ENCODE peak calls at places on chromosomes 12 and 14, in five cellular contexts. T, Q, N, E and Y are unnamed samples.

GRCh38 chr12:53292441-53292840 is 2.9 kb upstream of the PFDN5 start:
- DNase-seq in T (no peak), Q (peak), N (no peak), E (no peak), Y (no peak)

GRCh38 chr12:31245822-31246469 is 80.0 kb downstream of the SINHCAF start:
- DNase-seq in T (no peak), Q (no peak), N (no peak), E (no peak), Y (no peak)

GRCh38 chr12:123150273-123150803 is 552 bp downstream of the PITPNM2 start:
- DNase-seq in T (no peak), Q (peak), N (peak), E (no peak), Y (peak)

GRCh38 chr14:92460916-92461579 is 52.5 kb upstream of the RIN3 start:
- DNase-seq in T (no peak), Q (no peak), N (peak), E (no peak), Y (no peak)

GRCh38 chr12:48852734-48853168 is 788 bp upstream of the DDX23 start:
- DNase-seq in T (no peak), Q (no peak), N (no peak), E (no peak), Y (no peak)

GRCh38 chr14:24848427-24848826 is 201.5 kb downstream of the STXBP6 start:
- DNase-seq in T (no peak), Q (no peak), N (peak), E (no peak), Y (no peak)

GRCh38 chr12:131749618-131750315 is 38.9 kb downstream of the SFSWAP start:
- DNase-seq in T (no peak), Q (no peak), N (no peak), E (no peak), Y (no peak)

GRCh38 chr12:92191061-92191460 is 45.4 kb upstream of the BTG1 start:
- DNase-seq in T (no peak), Q (no peak), N (no peak), E (no peak), Y (no peak)

GRCh38 chr14:104572024-104572623 is 7.4 kb upstream of the C14orf180 start:
- DNase-seq in T (no peak), Q (no peak), N (no peak), E (no peak), Y (no peak)

GRCh38 chr12:130456375-130457199 is 118.9 kb downstream of the PIWIL1 start:
- DNase-seq in T (no peak), Q (no peak), N (no peak), E (peak), Y (no peak)

GRCh38 chr14:65676361-65677014 is 264.0 kb downstream of the FUT8 start:
- DNase-seq in T (no peak), Q (no peak), N (no peak), E (no peak), Y (no peak)

GRCh38 chr14:68569546-68569908 is 223.3 kb downstream of the ZFP36L1 start:
- DNase-seq in T (no peak), Q (no peak), N (no peak), E (no peak), Y (no peak)

GRCh38 chr14:98955036-98955740 is 316.8 kb downstream of the BCL11B start:
- DNase-seq in T (no peak), Q (no peak), N (no peak), E (no peak), Y (no peak)

GRCh38 chr12:131827961-131828534 is at the start of gene MMP17:
- DNase-seq in T (no peak), Q (peak), N (peak), E (peak), Y (peak)

GRCh38 chr12:48261773-48262172 is 58.7 kb upstream of the OR10AD1 start:
- DNase-seq in T (no peak), Q (no peak), N (no peak), E (no peak), Y (no peak)

GRCh38 chr12:120015313-120015712 is 26.3 kb downstream of the BICDL1 start:
- DNase-seq in T (peak), Q (no peak), N (no peak), E (no peak), Y (no peak)

GRCh38 chr12:127238061-127238460 is 1028.9 kb upstream of the TMEM132C start:
- DNase-seq in T (no peak), Q (no peak), N (no peak), E (peak), Y (no peak)

GRCh38 chr14:69586420-69586819 is 11.7 kb upstream of the CCDC177 start:
- DNase-seq in T (no peak), Q (no peak), N (peak), E (no peak), Y (no peak)

GRCh38 chr12:45893240-45893639 is 97.1 kb downstream of the SCAF11 start:
- DNase-seq in T (no peak), Q (no peak), N (no peak), E (no peak), Y (no peak)

GRCh38 chr12:24555730-24556129 is 393.2 kb downstream of the BCAT1 start:
- DNase-seq in T (no peak), Q (no peak), N (no peak), E (no peak), Y (no peak)

GRCh38 chr14:96160030-96160912 is 44.4 kb upstream of the BDKRB2 start:
- DNase-seq in T (no peak), Q (no peak), N (no peak), E (no peak), Y (no peak)

GRCh38 chr14:104895786-104896642 is 28.7 kb upstream of the PLD4 start:
- DNase-seq in T (no peak), Q (no peak), N (no peak), E (peak), Y (no peak)

GRCh38 chr14:56160058-56160457 is 41.8 kb downstream of the PELI2 start:
- DNase-seq in T (no peak), Q (no peak), N (no peak), E (no peak), Y (no peak)

GRCh38 chr12:14567311-14568195 is at the start of gene PLBD1:
- DNase-seq in T (no peak), Q (peak), N (peak), E (peak), Y (no peak)

GRCh38 chr12:110896559-110896958 is 23.8 kb downstream of the MYL2 start:
- DNase-seq in T (no peak), Q (no peak), N (no peak), E (peak), Y (no peak)

GRCh38 chr14:56846970-56847928 is 37.0 kb upstream of the OTX2 start:
- DNase-seq in T (no peak), Q (peak), N (no peak), E (no peak), Y (no peak)

GRCh38 chr14:44163946-44164345 is 343.1 kb downstream of the FSCB start:
- DNase-seq in T (no peak), Q (no peak), N (no peak), E (no peak), Y (no peak)

GRCh38 chr14:69300601-69301221 is 40.8 kb downstream of the GALNT16 start:
- DNase-seq in T (no peak), Q (no peak), N (no peak), E (no peak), Y (no peak)

GRCh38 chr12:125081427-125081826 is 16.2 kb downstream of the AACS start:
- DNase-seq in T (no peak), Q (peak), N (no peak), E (peak), Y (no peak)

GRCh38 chr14:101001311-101002069 is 98.0 kb upstream of the RTL1 start:
- DNase-seq in T (no peak), Q (no peak), N (peak), E (peak), Y (no peak)

GRCh38 chr12:68785358-68785757 is 22.6 kb upstream of the MDM2 start:
- DNase-seq in T (no peak), Q (no peak), N (no peak), E (peak), Y (no peak)

GRCh38 chr14:72788255-72788654 is 105.6 kb downstream of the DPF3 start:
- DNase-seq in T (no peak), Q (no peak), N (no peak), E (peak), Y (no peak)